ENCODE peak calls at places on chromosomes 12 and 14, in six cellular contexts. A is DND-41; K is colonic mucosa; G is CD8-positive, alpha-beta memory T cell; Q is neuronal stem cell; E is right atrium auricular region. T is an unnamed sample.

GRCh38 chr12:92442782-92443181 is 260.0 kb upstream of the PLEKHG7 start:
- DNase-seq in A (peak), K (no peak), G (no peak), Q (no peak), E (no peak), T (no peak)

GRCh38 chr12:8078400-8078799 is 3.7 kb upstream of the NECAP1 start:
- DNase-seq in A (peak), K (no peak), G (peak), Q (peak), E (no peak), T (no peak)

GRCh38 chr14:52155656-52156213 is 86.9 kb upstream of the NID2 start:
- DNase-seq in A (no peak), K (no peak), G (no peak), Q (no peak), E (no peak), T (no peak)

GRCh38 chr12:47954467-47955045 is 8.8 kb upstream of the TMEM106C start:
- DNase-seq in A (peak), K (peak), G (no peak), Q (no peak), E (no peak), T (no peak)

GRCh38 chr12:124633954-124634352 is 66.5 kb upstream of the NCOR2 start:
- DNase-seq in A (no peak), K (no peak), G (no peak), Q (no peak), E (no peak), T (no peak)

GRCh38 chr12:28767836-28768348 is 381.2 kb upstream of the FAR2 start:
- DNase-seq in A (no peak), K (no peak), G (no peak), Q (no peak), E (no peak), T (no peak)

GRCh38 chr14:21084988-21085853 is 13.2 kb downstream of the ZNF219 start:
- DNase-seq in A (no peak), K (no peak), G (no peak), Q (no peak), E (no peak), T (peak)

GRCh38 chr12:113325938-113326337 is 9.0 kb downstream of the SLC8B1 start:
- DNase-seq in A (no peak), K (peak), G (no peak), Q (no peak), E (no peak), T (no peak)

GRCh38 chr14:32414808-32415255 is 85.7 kb downstream of the AKAP6 start:
- DNase-seq in A (no peak), K (no peak), G (no peak), Q (no peak), E (no peak), T (no peak)

GRCh38 chr12:124693356-124693755 is 125.9 kb upstream of the NCOR2 start:
- DNase-seq in A (no peak), K (no peak), G (no peak), Q (no peak), E (no peak), T (no peak)

GRCh38 chr12:52493172-52493571 is at the start of gene KRT6A:
- DNase-seq in A (no peak), K (no peak), G (no peak), Q (no peak), E (no peak), T (no peak)

GRCh38 chr14:50040401-50040775 is 76.0 kb downstream of the VCPKMT start:
- DNase-seq in A (peak), K (no peak), G (peak), Q (no peak), E (no peak), T (no peak)

GRCh38 chr14:103144085-103144484 is 20.8 kb downstream of the TNFAIP2 start:
- DNase-seq in A (no peak), K (no peak), G (no peak), Q (no peak), E (no peak), T (no peak)

GRCh38 chr12:89140580-89141236 is 211.6 kb downstream of the DUSP6 start:
- DNase-seq in A (no peak), K (no peak), G (no peak), Q (no peak), E (peak), T (no peak)

GRCh38 chr14:20631023-20631820 is 10.3 kb downstream of the OR6S1 start:
- DNase-seq in A (peak), K (peak), G (no peak), Q (no peak), E (no peak), T (no peak)

GRCh38 chr12:102769323-102769916 is 147.6 kb downstream of the PAH start:
- DNase-seq in A (peak), K (peak), G (no peak), Q (peak), E (peak), T (no peak)

GRCh38 chr12:49865109-49865781 is 22.3 kb upstream of the BCDIN3D start:
- DNase-seq in A (no peak), K (no peak), G (no peak), Q (no peak), E (no peak), T (no peak)

GRCh38 chr14:57970594-57970993 is 104.7 kb upstream of the SLC35F4 start:
- DNase-seq in A (no peak), K (no peak), G (no peak), Q (no peak), E (no peak), T (no peak)

DNA sequence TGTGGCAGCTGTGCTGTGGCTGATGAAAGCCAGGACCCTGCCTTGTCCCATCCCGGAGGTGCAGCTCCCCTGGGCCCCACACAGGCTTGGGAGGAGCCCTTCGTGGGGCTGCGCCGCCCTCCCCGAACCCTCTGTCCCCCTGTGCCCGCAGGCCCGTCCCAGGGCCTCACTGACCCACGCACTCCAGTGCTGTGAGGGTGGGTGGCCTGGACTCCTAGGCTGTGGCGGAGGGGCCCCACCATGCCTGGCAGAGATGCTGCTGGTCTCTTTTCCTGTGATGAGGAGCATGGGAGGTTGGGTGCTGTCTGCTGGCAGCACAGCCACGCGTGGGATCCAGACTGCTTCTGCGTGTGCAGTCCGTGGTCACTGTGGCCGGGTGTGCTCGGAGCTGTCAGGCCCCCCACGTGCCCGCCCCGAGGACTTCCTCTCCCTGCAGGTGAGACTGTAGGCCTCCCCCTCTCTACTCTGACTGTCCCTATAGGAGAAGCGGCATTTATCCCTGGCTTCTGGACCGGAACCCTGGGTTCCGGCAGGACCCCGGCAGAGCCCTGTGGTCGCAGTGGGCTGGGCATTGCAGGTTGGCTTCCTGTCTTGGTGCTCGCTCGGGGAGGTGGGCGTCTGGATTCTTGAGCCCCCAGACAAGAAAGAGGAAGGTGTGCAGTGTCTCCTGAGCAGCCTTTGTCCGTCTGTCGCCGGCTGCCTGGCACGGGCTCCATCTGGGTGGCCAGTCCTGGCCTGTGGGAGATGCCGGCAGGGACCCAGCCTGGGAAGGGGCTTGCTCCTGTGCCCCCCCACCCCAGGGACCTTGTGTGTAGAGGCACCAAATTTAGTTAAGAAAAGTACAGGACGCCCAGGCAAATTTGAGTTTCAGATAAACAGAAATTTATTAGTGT is 2.3 kb downstream of the MTA1 start:
- DNase-seq in A (no peak), K (no peak), G (no peak), Q (no peak), E (no peak), T (no peak)
- H3K4me3 ChIP-seq in A (peak), K (no peak), G (no peak), Q (peak), E (no peak), T (no peak)

GRCh38 chr12:121212875-121213274 is 2.9 kb downstream of the P2RX4 start:
- DNase-seq in A (no peak), K (no peak), G (no peak), Q (no peak), E (no peak), T (no peak)
- H3K4me3 ChIP-seq in A (no peak), K (no peak), G (no peak), Q (no peak), E (no peak), T (no peak)

DNA sequence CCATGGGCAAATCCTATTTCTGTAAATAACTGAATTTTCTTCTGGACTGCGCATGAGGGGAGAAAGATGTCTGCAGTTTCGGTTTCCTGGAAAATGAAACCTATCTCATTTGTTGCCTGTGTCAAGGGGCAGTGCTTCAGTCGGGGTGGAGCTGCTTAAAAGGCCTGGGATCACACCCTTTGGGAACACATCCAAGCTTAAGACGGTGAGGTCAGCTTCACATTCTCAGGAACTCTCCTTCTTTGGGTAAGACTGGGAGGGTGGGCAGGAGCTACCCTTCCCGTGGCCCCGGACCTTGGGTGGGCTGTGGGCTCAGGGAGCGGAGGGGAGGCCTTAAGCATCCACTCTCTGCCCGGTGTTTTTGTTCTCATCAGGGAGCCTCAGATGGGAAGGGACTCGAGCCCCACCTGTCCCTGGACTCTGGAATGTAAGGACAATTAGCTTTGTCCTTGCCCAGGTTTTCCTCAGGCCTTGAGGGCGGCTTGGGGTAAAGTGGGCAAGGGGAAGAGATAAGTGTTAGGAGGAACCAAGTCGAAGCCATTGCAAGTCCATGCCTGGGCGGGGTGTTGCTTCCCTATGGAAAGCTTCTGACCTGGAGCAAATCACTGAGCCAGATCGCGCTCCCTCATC is at the start of gene IFI27:
- DNase-seq in A (no peak), K (peak), G (no peak), Q (no peak), E (peak), T (peak)
- H3K4me3 ChIP-seq in A (no peak), K (peak), G (no peak), Q (no peak), E (peak), T (peak)

DNA sequence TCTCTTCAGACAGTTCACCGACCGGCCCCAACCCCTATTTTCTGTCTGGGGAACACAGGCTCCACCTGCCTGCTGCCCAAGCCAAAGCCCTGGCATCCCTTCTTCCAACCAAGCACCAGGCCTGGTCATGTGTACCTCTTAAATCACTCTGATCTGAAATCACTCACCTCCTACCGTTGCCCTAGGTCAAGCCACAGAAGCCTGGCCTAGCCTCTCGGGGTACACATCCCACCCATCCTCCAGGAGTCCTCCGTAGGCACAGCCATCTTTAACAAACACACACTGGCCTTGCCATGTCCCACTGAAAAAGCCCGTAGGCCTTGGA is 81.8 kb downstream of the IRF2BPL start:
- DNase-seq in A (no peak), K (no peak), G (no peak), Q (no peak), E (no peak), T (no peak)
- H3K4me3 ChIP-seq in A (no peak), K (no peak), G (no peak), Q (no peak), E (no peak), T (no peak)

DNA sequence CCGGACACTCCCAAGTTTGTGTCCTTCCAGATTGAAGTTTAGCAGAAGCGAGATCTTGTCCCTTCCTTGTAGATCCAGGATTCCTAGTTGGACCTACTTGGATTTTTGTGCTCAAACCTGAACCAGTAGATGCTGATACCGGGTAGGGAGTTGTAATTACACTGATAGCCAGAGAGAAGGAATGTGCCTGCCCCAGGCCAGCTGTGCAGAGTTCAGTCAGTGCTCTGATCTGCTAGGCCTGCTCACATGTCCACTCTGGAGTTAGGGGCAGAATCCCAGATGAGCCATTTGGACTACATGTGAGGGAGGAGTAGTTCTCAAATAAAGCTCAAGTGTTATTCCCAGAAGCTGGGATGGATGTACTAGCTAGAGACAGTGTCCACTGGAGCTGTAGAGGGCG is 65.7 kb downstream of the PRKCH start:
- DNase-seq in A (no peak), K (no peak), G (no peak), Q (no peak), E (no peak), T (no peak)
- H3K4me3 ChIP-seq in A (no peak), K (no peak), G (peak), Q (no peak), E (no peak), T (no peak)

GRCh38 chr12:122896662-122897061 is 738 bp upstream of the VPS37B start:
- DNase-seq in A (no peak), K (no peak), G (no peak), Q (no peak), E (no peak), T (peak)

GRCh38 chr12:122895290-122895689 is 634 bp downstream of the VPS37B start:
- DNase-seq in A (no peak), K (no peak), G (no peak), Q (no peak), E (no peak), T (no peak)

GRCh38 chr12:122895757-122896636 is at the start of gene VPS37B:
- DNase-seq in A (peak), K (peak), G (peak), Q (peak), E (peak), T (peak)

GRCh38 chr12:122893208-122894151 is 2.4 kb downstream of the VPS37B start:
- DNase-seq in A (no peak), K (peak), G (no peak), Q (no peak), E (no peak), T (no peak)

DNA sequence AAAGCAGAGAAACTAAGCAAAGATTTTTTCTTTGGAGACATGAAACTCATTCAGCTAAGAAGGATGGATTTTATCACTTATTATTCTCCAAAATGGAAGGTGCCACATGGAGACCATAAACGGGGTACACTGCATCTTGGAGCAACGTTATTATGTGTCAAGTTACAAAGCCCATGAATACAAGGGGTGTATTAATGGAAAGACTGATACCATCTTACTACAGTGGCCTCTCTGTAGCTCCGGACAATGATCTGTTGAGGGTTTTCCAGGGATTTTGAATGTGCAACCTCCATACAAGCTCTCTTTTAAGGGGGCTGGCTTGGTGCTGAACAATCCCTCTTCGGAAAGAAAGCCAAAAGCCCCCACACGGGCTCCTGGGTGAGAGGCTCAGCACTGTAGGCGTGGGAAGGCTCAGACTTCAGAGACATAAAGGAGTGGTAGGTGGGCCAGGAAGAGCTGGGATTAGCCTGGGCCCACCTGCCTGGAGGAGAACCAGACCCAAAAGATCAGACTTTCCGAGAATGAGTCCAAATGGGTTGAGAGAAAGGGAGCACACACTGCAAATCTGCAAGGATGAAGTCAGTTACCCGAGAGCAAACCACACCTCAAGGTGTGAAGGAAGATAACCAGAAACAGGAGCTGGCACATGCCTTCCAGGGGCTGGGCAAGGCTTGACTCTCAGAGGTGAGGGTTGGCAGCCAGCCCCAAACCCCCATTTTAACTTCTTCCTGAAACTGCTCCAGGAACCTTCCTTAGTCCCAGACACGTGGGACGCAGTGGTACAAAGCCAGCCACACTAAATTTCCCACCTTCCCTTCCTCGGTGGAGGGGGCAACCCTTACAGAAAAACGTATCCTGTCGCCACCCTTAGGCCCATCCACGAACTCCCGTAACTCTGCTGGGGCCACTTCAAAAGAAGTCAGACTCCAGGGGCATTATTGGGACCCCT is 1.5 kb downstream of the VPS37B start:
- DNase-seq in A (no peak), K (peak), G (peak), Q (no peak), E (no peak), T (peak)
- H3K4me3 ChIP-seq in A (peak), K (peak), G (peak), Q (peak), E (peak), T (peak)

GRCh38 chr12:76762556-76762955 is 1.4 kb upstream of the ZDHHC17 start:
- DNase-seq in A (no peak), K (no peak), G (no peak), Q (peak), E (no peak), T (no peak)
- H3K4me3 ChIP-seq in A (no peak), K (no peak), G (peak), Q (no peak), E (no peak), T (no peak)

GRCh38 chr14:100031506-100032281 is 33.5 kb upstream of the EVL start:
- DNase-seq in A (no peak), K (peak), G (no peak), Q (no peak), E (peak), T (peak)
- H3K4me3 ChIP-seq in A (no peak), K (no peak), G (no peak), Q (no peak), E (no peak), T (no peak)